ENCODE peak calls at places on chromosomes 7 and 10, in eight cellular contexts. D is BE2C, M is neural progenitor cell, R is A549, O is heart right ventricle, N is kidney, G is ovary, U is PC-3. C is an unnamed sample.
A peak's percentile ranks its signal among the peaks of the same experiment; 100 is the strongest.

GRCh38 chr10:60942604-60943269 is 1.2 kb downstream of the RHOBTB1 start:
- DNase-seq in D (no peak), N (no peak), U (peak; percentile 46), O (peak; percentile 66), M (no peak), R (no peak), G (peak; percentile 53), C (peak; percentile 73)

GRCh38 chr10:116044722-116045374 is 228.2 kb downstream of the GFRA1 start:
- DNase-seq in M (no peak), R (no peak), O (peak; percentile 77), U (no peak), D (no peak), G (no peak), N (no peak), C (peak; percentile 53)

GRCh38 chr7:115230882-115231508 is 309.1 kb downstream of the MDFIC start:
- DNase-seq in N (no peak), D (peak; percentile 24), O (peak; percentile 6), G (no peak), M (no peak), R (peak; percentile 46), U (peak; percentile 91), C (peak; percentile 47)

GRCh38 chr7:107167483-107168232 is 1.1 kb upstream of the HBP1 start:
- DNase-seq in G (peak; percentile 81), R (peak; percentile 84), M (peak; percentile 74), U (peak; percentile 78), D (peak; percentile 24), O (peak; percentile 35), N (no peak), C (no peak)

GRCh38 chr7:21550821-21551531 is 8.1 kb downstream of the DNAH11 start:
- DNase-seq in R (no peak), O (no peak), G (no peak), U (peak; percentile 60), D (no peak), M (peak; percentile 12), N (no peak), C (no peak)

GRCh38 chr10:65341323-65341922 is 1584.4 kb upstream of the LRRTM3 start:
- DNase-seq in M (no peak), D (peak; percentile 37), R (no peak), G (no peak), U (peak; percentile 90), O (peak; percentile 69), N (no peak), C (no peak)

GRCh38 chr7:44104880-44105771 is 981 bp downstream of the AEBP1 start:
- DNase-seq in M (peak; percentile 51), R (no peak), O (no peak), G (peak; percentile 75), N (peak; percentile 81), U (no peak), D (no peak), C (no peak)

GRCh38 chr10:59072038-59072437 is 104.4 kb upstream of the PHYHIPL start:
- DNase-seq in N (no peak), M (no peak), R (no peak), U (no peak), O (no peak), G (no peak), D (no peak), C (no peak)

GRCh38 chr10:45261946-45262345 is 53.5 kb downstream of the OR13A1 start:
- DNase-seq in O (no peak), G (no peak), R (no peak), M (no peak), D (no peak), U (no peak), N (no peak), C (no peak)

GRCh38 chr7:135856356-135857144 is 107.9 kb upstream of the FAM180A start:
- DNase-seq in D (no peak), M (no peak), G (no peak), O (no peak), R (no peak), N (no peak), U (peak; percentile 56), C (no peak)

GRCh38 chr7:43461349-43462024 is 121.4 kb upstream of the STK17A start:
- DNase-seq in U (no peak), G (no peak), R (no peak), O (peak; percentile 34), M (no peak), N (no peak), D (no peak), C (no peak)

GRCh38 chr7:5225616-5226290 is 35.7 kb downstream of the WIPI2 start:
- DNase-seq in R (no peak), D (no peak), U (no peak), O (no peak), G (no peak), M (no peak), N (peak; percentile 66), C (no peak)

GRCh38 chr10:1646332-1646731 is 91.0 kb downstream of the ADARB2 start:
- DNase-seq in G (no peak), R (no peak), O (no peak), U (no peak), D (no peak), M (no peak), N (no peak), C (no peak)
- H3K9me3 ChIP-seq in G (no peaks in the 10 kb centered on the region), R (no peaks in the 10 kb centered on the region), O (no peaks in the 10 kb centered on the region), U (no peaks in the 10 kb centered on the region), D (no peaks in the 10 kb centered on the region), M (no peaks in the 10 kb centered on the region), N (no peaks in the 10 kb centered on the region), C (no peaks in the 10 kb centered on the region)

GRCh38 chr7:97021443-97022261 is 3.0 kb downstream of the DLX5 start:
- DNase-seq in U (no peak), N (no peak), D (no peak), O (no peak), M (no peak), R (no peak), G (no peak), C (peak; percentile 76)
- H3K9me3 ChIP-seq in U (no peaks in the 10 kb centered on the region), N (no peaks in the 10 kb centered on the region), D (no peaks in the 10 kb centered on the region), O (no peaks in the 10 kb centered on the region), M (no peaks in the 10 kb centered on the region), R (no peaks in the 10 kb centered on the region), G (no peaks in the 10 kb centered on the region), C (no peaks in the 10 kb centered on the region)

GRCh38 chr10:38103754-38104153 is 9.6 kb downstream of the ZNF37A start:
- DNase-seq in N (no peak), M (no peak), R (no peak), O (no peak), D (no peak), U (no peak), G (no peak), C (no peak)

GRCh38 chr10:38102889-38103288 is 8.8 kb downstream of the ZNF37A start:
- DNase-seq in U (no peak), O (no peak), N (no peak), M (no peak), G (no peak), R (no peak), D (no peak), C (no peak)
- H3K9me3 ChIP-seq in U (peaks cover 48% of the 10 kb centered on the region), O (peaks cover 86% of the 10 kb centered on the region), N (peaks cover 39% of the 10 kb centered on the region), M (peaks cover 22% of the 10 kb centered on the region), G (peaks cover 3% of the 10 kb centered on the region), R (peaks cover 62% of the 10 kb centered on the region), D (no peaks in the 10 kb centered on the region), C (no peaks in the 10 kb centered on the region)

GRCh38 chr7:157772486-157773130 is 435.8 kb downstream of the DNAJB6 start:
- DNase-seq in N (peak; percentile 54), D (no peak), U (no peak), M (no peak), G (no peak), R (no peak), O (no peak), C (no peak)

GRCh38 chr7:157775560-157776332 is 438.9 kb downstream of the DNAJB6 start:
- DNase-seq in R (no peak), M (no peak), O (no peak), G (no peak), D (no peak), U (no peak), N (no peak), C (no peak)

GRCh38 chr7:157774495-157774894 is 437.7 kb downstream of the DNAJB6 start:
- DNase-seq in O (no peak), U (no peak), G (no peak), R (no peak), N (peak; percentile 22), M (no peak), D (no peak), C (no peak)

GRCh38 chr7:157773361-157773760 is 436.6 kb downstream of the DNAJB6 start:
- DNase-seq in R (no peak), D (no peak), U (no peak), G (no peak), M (no peak), N (peak; percentile 51), O (no peak), C (no peak)

GRCh38 chr7:157775021-157775559 is 438.3 kb downstream of the DNAJB6 start:
- DNase-seq in U (no peak), D (no peak), R (no peak), G (no peak), N (peak; percentile 55), O (no peak), M (no peak), C (no peak)
- H3K9me3 ChIP-seq in U (no peaks in the 10 kb centered on the region), D (no peaks in the 10 kb centered on the region), R (peaks cover 15% of the 10 kb centered on the region), G (no peaks in the 10 kb centered on the region), N (no peaks in the 10 kb centered on the region), O (peaks cover 9% of the 10 kb centered on the region), M (no peaks in the 10 kb centered on the region), C (peaks cover 19% of the 10 kb centered on the region)

DNA sequence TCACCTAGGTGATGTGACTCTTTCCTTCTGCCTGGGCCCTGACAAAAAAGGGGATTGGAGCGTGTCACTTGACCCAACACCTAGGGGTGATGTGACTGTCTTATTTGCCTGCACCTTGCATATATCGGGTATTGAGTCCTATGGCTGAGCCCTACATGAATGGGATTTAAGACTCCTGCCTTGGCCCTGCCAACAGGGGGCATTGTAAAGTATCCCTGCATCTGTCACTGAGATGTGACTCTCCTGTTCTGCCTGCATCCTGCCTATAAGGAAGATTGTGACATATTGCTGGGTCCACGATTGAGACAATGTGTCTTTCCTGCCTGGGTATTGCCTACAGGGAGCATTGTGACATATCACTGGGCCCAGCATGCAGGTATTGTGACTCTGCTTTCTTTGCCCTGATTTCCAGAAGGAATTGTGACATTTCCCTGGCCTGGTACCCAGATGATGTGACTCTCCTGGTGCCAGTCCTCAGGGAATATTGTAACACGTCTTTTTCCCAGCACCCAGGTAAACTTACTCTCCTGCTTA is 14.2 kb upstream of the ZNF107 start:
- DNase-seq in N (no peak), G (no peak), D (no peak), M (no peak), O (no peak), R (no peak), U (no peak), C (no peak)
- H3K9me3 ChIP-seq in N (no peaks in the 10 kb centered on the region), G (no peaks in the 10 kb centered on the region), D (no peaks in the 10 kb centered on the region), M (no peaks in the 10 kb centered on the region), O (peaks cover 12% of the 10 kb centered on the region), R (peaks cover 9% of the 10 kb centered on the region), U (no peaks in the 10 kb centered on the region), C (peaks cover 5% of the 10 kb centered on the region)

DNA sequence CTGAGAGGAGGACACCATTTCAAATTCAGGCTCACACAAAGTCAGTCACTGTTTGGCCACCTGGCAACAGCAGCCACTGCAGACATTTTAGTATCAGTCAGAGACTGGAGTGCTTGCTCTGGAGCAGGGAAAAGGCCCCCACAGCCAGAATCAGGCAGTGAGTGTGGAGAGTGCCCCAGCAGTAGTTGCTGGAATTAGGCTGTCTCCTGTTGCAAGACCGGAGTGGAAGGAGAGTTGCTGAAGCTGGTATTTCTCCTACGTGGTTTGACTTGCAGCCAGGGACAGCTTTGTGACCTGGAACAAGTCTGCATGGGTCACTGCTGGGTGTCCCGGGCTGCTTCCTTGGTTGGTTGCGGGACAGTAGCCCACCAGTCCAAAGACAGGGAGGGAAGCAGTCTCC is 78.4 kb upstream of the TMEM168 start:
- DNase-seq in O (peak; percentile 16), G (no peak), U (no peak), D (no peak), M (no peak), R (no peak), N (no peak), C (no peak)
- H3K9me3 ChIP-seq in O (no peaks in the 10 kb centered on the region), G (no peaks in the 10 kb centered on the region), U (no peaks in the 10 kb centered on the region), D (no peaks in the 10 kb centered on the region), M (no peaks in the 10 kb centered on the region), R (no peaks in the 10 kb centered on the region), N (no peaks in the 10 kb centered on the region), C (no peaks in the 10 kb centered on the region)

GRCh38 chr10:7322623-7323022 is 88.2 kb downstream of the SFMBT2 start:
- DNase-seq in R (no peak), U (no peak), O (no peak), G (no peak), D (no peak), N (no peak), M (no peak), C (no peak)
- H3K9me3 ChIP-seq in R (peaks cover 12% of the 10 kb centered on the region), U (no peaks in the 10 kb centered on the region), O (peaks cover 8% of the 10 kb centered on the region), G (no peaks in the 10 kb centered on the region), D (no peaks in the 10 kb centered on the region), N (peaks cover 1% of the 10 kb centered on the region), M (peaks cover under 1% of the 10 kb centered on the region), C (no peaks in the 10 kb centered on the region)

C was measured in SJSA1.